ENCODE peak calls at places on chromosomes 3 and 15, in five cellular contexts. D, S, I, L and R are unnamed samples.

GRCh38 chr3:163071684-163072083 is 1575.1 kb downstream of the OTOL1 start:
- DNase-seq in D (no peak), S (no peak), I (no peak), L (no peak), R (no peak)

GRCh38 chr3:47000922-47001730 is 21.7 kb downstream of the NBEAL2 start:
- DNase-seq in D (no peak), S (no peak), I (no peak), L (no peak), R (no peak)

GRCh38 chr15:74055804-74056203 is 26.5 kb downstream of the GOLGA6A start:
- DNase-seq in D (peak; percentile 18), S (no peak), I (no peak), L (no peak), R (no peak)

GRCh38 chr3:101810023-101810415 is 31.0 kb downstream of the NXPE3 start:
- DNase-seq in D (no peak), S (no peak), I (no peak), L (no peak), R (no peak)

GRCh38 chr15:50884583-50884982 is 23.9 kb upstream of the AP4E1 start:
- DNase-seq in D (no peak), S (no peak), I (no peak), L (no peak), R (no peak)

GRCh38 chr15:80619677-80620076 is 75.4 kb upstream of the ABHD17C start:
- DNase-seq in D (no peak), S (peak; percentile 7), I (no peak), L (no peak), R (no peak)

GRCh38 chr3:146709969-146710368 is 104.8 kb upstream of the PLSCR5 start:
- DNase-seq in D (no peak), S (no peak), I (no peak), L (no peak), R (no peak)

GRCh38 chr3:72270072-72270611 is 485.2 kb upstream of the PROK2 start:
- DNase-seq in D (peak; percentile 93), S (peak; percentile 94), I (peak; percentile 98), L (peak; percentile 68), R (peak; percentile 97)

GRCh38 chr15:72195101-72195511 is 2.5 kb downstream of the GRAMD2A start:
- DNase-seq in D (no peak), S (peak; percentile 56), I (no peak), L (no peak), R (peak; percentile 43)

GRCh38 chr3:52202384-52203077 is 4.6 kb downstream of the ALAS1 start:
- DNase-seq in D (no peak), S (no peak), I (no peak), L (no peak), R (no peak)

GRCh38 chr3:141728355-141728892 is 9.7 kb upstream of the RNF7 start:
- DNase-seq in D (no peak), S (no peak), I (no peak), L (no peak), R (no peak)

GRCh38 chr3:146166450-146167222 is 5.7 kb upstream of the PLOD2 start:
- DNase-seq in D (no peak), S (peak; percentile 21), I (no peak), L (no peak), R (peak; percentile 78)

GRCh38 chr3:12192173-12192572 is 33.5 kb upstream of the TIMP4 start:
- DNase-seq in D (no peak), S (no peak), I (no peak), L (no peak), R (no peak)

GRCh38 chr15:66922608-66923007 is 142.8 kb upstream of the SMAD3 start:
- DNase-seq in D (no peak), S (no peak), I (no peak), L (no peak), R (no peak)

GRCh38 chr3:127822166-127822835 is at the start of gene MGLL:
- DNase-seq in D (no peak), S (no peak), I (no peak), L (no peak), R (peak; percentile 35)

GRCh38 chr3:13563911-13564310 is 15.0 kb downstream of the FBLN2 start:
- DNase-seq in D (no peak), S (no peak), I (no peak), L (no peak), R (no peak)

GRCh38 chr3:71092665-71093064 is 490.9 kb downstream of the FOXP1 start:
- DNase-seq in D (no peak), S (no peak), I (no peak), L (no peak), R (no peak)

GRCh38 chr3:170359178-170359704 is 1.7 kb downstream of the SKIL start:
- DNase-seq in D (no peak), S (no peak), I (no peak), L (no peak), R (no peak)

GRCh38 chr15:23912191-23912590 is 225.1 kb upstream of the NDN start:
- DNase-seq in D (no peak), S (peak; percentile 25), I (no peak), L (no peak), R (no peak)

GRCh38 chr3:149277338-149277813 is 55.7 kb upstream of the CP start:
- DNase-seq in D (no peak), S (no peak), I (no peak), L (no peak), R (no peak)

GRCh38 chr15:68371160-68371559 is 60.8 kb downstream of the ITGA11 start:
- DNase-seq in D (peak; percentile 34), S (no peak), I (no peak), L (no peak), R (peak; percentile 43)

GRCh38 chr15:31267161-31268107 is 59.2 kb upstream of the KLF13 start:
- DNase-seq in D (peak; percentile 65), S (no peak), I (peak; percentile 6), L (no peak), R (peak; percentile 7)

GRCh38 chr3:16441306-16441898 is 72.1 kb downstream of the RFTN1 start:
- DNase-seq in D (no peak), S (peak; percentile 6), I (no peak), L (no peak), R (no peak)

GRCh38 chr15:44081223-44082013 is 113.7 kb downstream of the FRMD5 start:
- DNase-seq in D (no peak), S (no peak), I (no peak), L (no peak), R (no peak)

GRCh38 chr3:62318365-62318751 is 55.0 kb downstream of the FEZF2 start:
- DNase-seq in D (no peak), S (no peak), I (no peak), L (no peak), R (no peak)

GRCh38 chr3:153072382-153072781 is 89.6 kb upstream of the RAP2B start:
- DNase-seq in D (no peak), S (no peak), I (no peak), L (peak; percentile 39), R (no peak)

GRCh38 chr15:43735402-43735801 is 10.8 kb upstream of the PDIA3 start:
- DNase-seq in D (no peak), S (no peak), I (no peak), L (no peak), R (no peak)

GRCh38 chr3:50345586-50345985 is at the start of gene ZMYND10:
- DNase-seq in D (no peak), S (peak; percentile 54), I (peak; percentile 59), L (peak; percentile 67), R (peak; percentile 53)

GRCh38 chr15:90664650-90665287 is 52.4 kb upstream of the BLM start:
- DNase-seq in D (no peak), S (peak; percentile 40), I (no peak), L (no peak), R (peak; percentile 56)

GRCh38 chr3:37608061-37608702 is 253.5 kb upstream of the CTDSPL start:
- DNase-seq in D (no peak), S (no peak), I (no peak), L (no peak), R (no peak)

GRCh38 chr3:129038121-129038855 is 22.3 kb upstream of the GP9 start:
- DNase-seq in D (no peak), S (no peak), I (no peak), L (no peak), R (no peak)

GRCh38 chr15:92810418-92811138 is 89.5 kb upstream of the CHD2 start:
- DNase-seq in D (peak; percentile 81), S (peak; percentile 91), I (peak; percentile 75), L (peak; percentile 39), R (peak; percentile 91)

GRCh38 chr3:186298876-186299275 is 63.2 kb downstream of the DGKG start:
- DNase-seq in D (no peak), S (no peak), I (no peak), L (no peak), R (no peak)

GRCh38 chr3:144499346-144499745 is 527.7 kb downstream of the DIPK2A start:
- DNase-seq in D (no peak), S (no peak), I (no peak), L (no peak), R (no peak)

GRCh38 chr3:113839551-113839950 is 963 bp downstream of the GRAMD1C start:
- DNase-seq in D (no peak), S (no peak), I (no peak), L (no peak), R (no peak)

GRCh38 chr3:113834983-113835382 is 3.6 kb upstream of the GRAMD1C start:
- DNase-seq in D (no peak), S (peak; percentile 16), I (no peak), L (no peak), R (no peak)

DNA sequence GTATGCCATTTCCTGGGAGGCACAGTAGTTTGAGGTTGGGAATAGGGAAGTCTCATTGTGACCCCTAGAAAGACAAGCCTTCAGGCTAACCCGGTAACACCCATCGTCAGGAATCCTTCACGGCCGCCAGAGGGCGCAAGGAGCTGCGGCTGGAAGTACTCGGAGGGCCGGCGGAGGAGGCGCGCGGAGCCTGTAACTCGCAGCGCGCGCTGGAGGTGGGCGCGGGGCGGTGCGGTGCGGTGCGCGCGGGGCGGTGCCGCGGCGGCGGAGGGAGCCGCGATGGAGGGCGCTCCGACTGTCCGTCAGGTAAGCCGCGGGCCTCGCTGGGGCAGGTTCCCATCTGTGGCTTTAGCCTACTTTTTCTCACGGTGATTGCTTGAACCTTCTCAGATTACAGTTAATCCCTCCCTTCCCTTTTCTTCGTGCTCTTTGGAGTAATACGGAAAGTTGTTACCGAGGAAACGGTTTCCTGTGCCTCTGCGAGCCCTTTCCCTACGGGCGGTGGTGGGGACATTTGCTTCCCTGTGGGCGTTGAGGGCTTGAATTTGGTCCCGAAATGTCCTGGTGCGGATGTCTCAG is at the start of gene GRAMD1C:
- DNase-seq in D (peak; percentile 91), S (peak; percentile 91), I (peak; percentile 81), L (peak; percentile 68), R (peak; percentile 84)
- TF ChIP-seq POLR2A in D (no peak), S (peak; percentile 10), I (no peak), L (no peak), R (no peak)

DNA sequence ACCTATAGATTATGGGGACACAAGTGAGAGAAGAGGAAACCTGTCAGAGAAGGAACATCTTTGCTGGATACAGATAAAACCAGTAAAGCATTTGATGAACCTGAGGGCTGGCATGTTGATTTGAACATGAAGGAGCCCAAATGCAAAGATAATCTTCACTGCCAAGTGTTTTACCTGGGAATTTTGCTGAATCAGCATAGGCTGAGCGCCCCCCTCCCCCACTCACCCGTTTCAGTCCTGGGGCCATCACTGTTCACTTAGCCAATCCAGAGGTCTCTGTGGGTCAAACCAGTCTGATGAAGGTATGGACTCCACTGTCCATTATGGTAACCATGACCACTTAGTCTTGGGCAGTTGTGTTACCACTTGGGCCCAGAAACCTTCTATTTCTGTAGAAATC is 466.0 kb upstream of the GRM7 start:
- DNase-seq in D (no peak), S (no peak), I (no peak), L (no peak), R (no peak)
- TF ChIP-seq CTCF in D (no peak), S (no peak), I (no peak), L (no peak), R (no peak)

GRCh38 chr15:55056500-55056899 is 140.2 kb downstream of the RSL24D1 start:
- DNase-seq in D (no peak), S (no peak), I (no peak), L (no peak), R (no peak)
- H3K27me3 ChIP-seq in D (no peaks in the 10 kb centered on the region), S (no peaks in the 10 kb centered on the region), I (no peaks in the 10 kb centered on the region), L (no peaks in the 10 kb centered on the region), R (no peaks in the 10 kb centered on the region)

GRCh38 chr3:98732239-98733054 is 30.7 kb upstream of the ST3GAL6 start:
- DNase-seq in D (peak; percentile 84), S (peak; percentile 54), I (peak; percentile 21), L (no peak), R (peak; percentile 77)
- TF ChIP-seq POLR2A in D (no peak), S (no peak), I (no peak), L (no peak), R (no peak)